ENCODE peak calls at places on chromosomes 7 and 10, in five cellular contexts. S is PC-9, P is Karpas-422, V is colonic mucosa, E is PC-3. T is an unnamed sample. For H3K4me1, the result is how much of the 10 kb centered on the place peaks cover.

GRCh38 chr10:84447701-84448400 is 119.5 kb downstream of the CCSER2 start:
- DNase-seq in S (no peak), P (no peak), V (no peak), E (no peak), T (no peak)

GRCh38 chr7:73560035-73560835 is 2.7 kb upstream of the BCL7B start:
- DNase-seq in S (peak), P (no peak), V (no peak), E (peak), T (peak)

GRCh38 chr10:74824184-74825032 is 2.0 kb upstream of the KAT6B start:
- DNase-seq in S (no peak), P (no peak), V (no peak), E (no peak), T (no peak)

GRCh38 chr7:127347567-127348246 is 44.8 kb downstream of the ZNF800 start:
- DNase-seq in S (no peak), P (peak), V (peak), E (peak), T (peak)

GRCh38 chr7:45103958-45104843 is 7.3 kb downstream of the TBRG4 start:
- DNase-seq in S (no peak), P (no peak), V (no peak), E (no peak), T (no peak)

GRCh38 chr7:108358553-108358952 is 97.7 kb downstream of the NRCAM start:
- DNase-seq in S (peak), P (no peak), V (no peak), E (peak), T (peak)

GRCh38 chr10:68406111-68406814 is 814 bp downstream of the RUFY2 start:
- DNase-seq in S (no peak), P (peak), V (peak), E (peak), T (peak)

GRCh38 chr10:33955676-33956075 is 621.2 kb upstream of the NRP1 start:
- DNase-seq in S (no peak), P (no peak), V (no peak), E (peak), T (peak)

GRCh38 chr10:114337510-114338462 is 66.5 kb downstream of the AFAP1L2 start:
- DNase-seq in S (no peak), P (no peak), V (no peak), E (no peak), T (peak)

GRCh38 chr7:80941206-80941758 is 22.4 kb upstream of the SEMA3C start:
- DNase-seq in S (peak), P (no peak), V (no peak), E (peak), T (peak)

GRCh38 chr7:29609162-29610030 is 45.8 kb downstream of the PRR15 start:
- DNase-seq in S (peak), P (peak), V (peak), E (peak), T (peak)

GRCh38 chr10:49758249-49758930 is 3.7 kb downstream of the OGDHL start:
- DNase-seq in S (no peak), P (no peak), V (no peak), E (no peak), T (no peak)

GRCh38 chr10:109962247-109962646 is 38.9 kb upstream of the XPNPEP1 start:
- DNase-seq in S (no peak), P (no peak), V (no peak), E (peak), T (no peak)

GRCh38 chr7:14233026-14233897 is 243.8 kb upstream of the ETV1 start:
- DNase-seq in S (peak), P (no peak), V (peak), E (peak), T (peak)

GRCh38 chr7:45919231-45919825 is 1.7 kb downstream of the IGFBP3 start:
- DNase-seq in S (no peak), P (no peak), V (no peak), E (no peak), T (no peak)

GRCh38 chr7:27453702-27454405 is 208.8 kb downstream of the HIBADH start:
- DNase-seq in S (no peak), P (no peak), V (no peak), E (no peak), T (peak)

GRCh38 chr7:84085147-84085546 is 109.4 kb downstream of the SEMA3A start:
- DNase-seq in S (no peak), P (no peak), V (no peak), E (peak), T (peak)

GRCh38 chr7:106462365-106462859 is 177.6 kb upstream of the NAMPT start:
- DNase-seq in S (peak), P (peak), V (no peak), E (peak), T (peak)

GRCh38 chr10:102434251-102434913 is 2.0 kb upstream of the CUEDC2 start:
- DNase-seq in S (no peak), P (no peak), V (no peak), E (no peak), T (peak)

GRCh38 chr7:11319491-11320274 is 346.0 kb downstream of the PHF14 start:
- DNase-seq in S (no peak), P (no peak), V (no peak), E (peak), T (no peak)

GRCh38 chr7:133850497-133851070 is 276.6 kb upstream of the LRGUK start:
- DNase-seq in S (peak), P (no peak), V (no peak), E (no peak), T (no peak)

GRCh38 chr10:133021963-133022783 is 65.6 kb upstream of the ADGRA1 start:
- DNase-seq in S (no peak), P (no peak), V (no peak), E (no peak), T (no peak)

GRCh38 chr10:21272585-21273399 is 252.7 kb downstream of the SKIDA1 start:
- DNase-seq in S (peak), P (no peak), V (no peak), E (peak), T (no peak)

GRCh38 chr10:14659626-14660196 is 115.0 kb downstream of the FAM107B start:
- DNase-seq in S (no peak), P (peak), V (no peak), E (no peak), T (no peak)

GRCh38 chr7:152661479-152661878 is 14.5 kb downstream of the XRCC2 start:
- DNase-seq in S (no peak), P (no peak), V (no peak), E (no peak), T (no peak)

GRCh38 chr10:51010977-51011376 is 63.3 kb upstream of the PRKG1 start:
- DNase-seq in S (no peak), P (peak), V (no peak), E (peak), T (peak)

GRCh38 chr10:85847085-85847484 is 519.5 kb downstream of the GRID1 start:
- DNase-seq in S (no peak), P (no peak), V (no peak), E (no peak), T (no peak)

GRCh38 chr7:36939816-36940215 is 215.5 kb upstream of the AOAH start:
- DNase-seq in S (no peak), P (no peak), V (no peak), E (no peak), T (no peak)

GRCh38 chr7:95476072-95476845 is 9.5 kb upstream of the ASB4 start:
- DNase-seq in S (no peak), P (no peak), V (no peak), E (no peak), T (peak)

GRCh38 chr7:137354361-137354760 is 10.8 kb upstream of the PTN start:
- DNase-seq in S (no peak), P (no peak), V (no peak), E (no peak), T (peak)

GRCh38 chr7:141701489-141702046 is 398 bp downstream of the DENND11 start:
- DNase-seq in S (no peak), P (peak), V (peak), E (peak), T (peak)

GRCh38 chr7:122305475-122306319 is 1.1 kb upstream of the FEZF1 start:
- DNase-seq in S (no peak), P (no peak), V (no peak), E (peak), T (no peak)

GRCh38 chr10:63505562-63505961 is 15.6 kb upstream of the REEP3 start:
- DNase-seq in S (no peak), P (no peak), V (no peak), E (no peak), T (no peak)

GRCh38 chr10:72009062-72009429 is 44.9 kb downstream of the CHST3 start:
- DNase-seq in S (no peak), P (no peak), V (no peak), E (no peak), T (no peak)

GRCh38 chr10:72002354-72003295 is 38.4 kb downstream of the CHST3 start:
- DNase-seq in S (no peak), P (no peak), V (no peak), E (no peak), T (no peak)

GRCh38 chr10:72008096-72008933 is 44.1 kb downstream of the CHST3 start:
- DNase-seq in S (no peak), P (no peak), V (no peak), E (no peak), T (no peak)

GRCh38 chr10:72007246-72007892 is 43.2 kb downstream of the CHST3 start:
- DNase-seq in S (peak), P (no peak), V (no peak), E (no peak), T (no peak)

GRCh38 chr10:72006026-72006425 is 41.8 kb downstream of the CHST3 start:
- DNase-seq in S (no peak), P (no peak), V (no peak), E (no peak), T (no peak)
- H3K4me1 ChIP-seq in S (under half), P (under half), V (under half), E (under half), T (under half)

DNA sequence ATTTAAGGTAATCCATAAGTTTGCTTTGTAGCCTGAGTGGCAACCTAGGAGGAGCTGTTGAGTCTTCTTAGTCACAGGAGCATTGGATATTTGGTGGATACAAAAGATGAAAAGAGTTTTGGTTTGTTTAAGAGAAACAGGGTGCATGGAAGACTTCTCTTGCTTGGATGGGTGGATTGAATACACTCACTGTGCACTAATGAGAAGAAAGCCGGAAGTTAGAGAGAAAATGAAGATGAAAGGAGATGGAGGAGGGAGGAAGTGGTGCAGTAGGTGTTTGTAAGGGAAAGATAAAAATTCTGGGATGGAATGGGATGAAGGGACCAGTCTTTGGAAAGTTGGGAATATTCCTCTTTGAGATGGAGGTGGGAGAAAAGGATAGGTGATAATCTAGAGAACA is 7.7 kb downstream of the MDFIC start:
- DNase-seq in S (no peak), P (no peak), V (no peak), E (no peak), T (no peak)
- H3K4me1 ChIP-seq in S (under half), P (under half), V (under half), E (under half), T (under half)

GRCh38 chr10:124648131-124648475 is 96.1 kb downstream of the FAM53B start:
- DNase-seq in S (no peak), P (no peak), V (no peak), E (no peak), T (no peak)
- H3K4me1 ChIP-seq in S (under half), P (under half), V (under half), E (under half), T (under half)

GRCh38 chr7:143733876-143734275 is 23.6 kb downstream of the CTAGE6 start:
- DNase-seq in S (peak), P (no peak), V (no peak), E (no peak), T (no peak)
- H3K4me1 ChIP-seq in S (under half), P (under half), V (under half), E (under half), T (under half)

DNA sequence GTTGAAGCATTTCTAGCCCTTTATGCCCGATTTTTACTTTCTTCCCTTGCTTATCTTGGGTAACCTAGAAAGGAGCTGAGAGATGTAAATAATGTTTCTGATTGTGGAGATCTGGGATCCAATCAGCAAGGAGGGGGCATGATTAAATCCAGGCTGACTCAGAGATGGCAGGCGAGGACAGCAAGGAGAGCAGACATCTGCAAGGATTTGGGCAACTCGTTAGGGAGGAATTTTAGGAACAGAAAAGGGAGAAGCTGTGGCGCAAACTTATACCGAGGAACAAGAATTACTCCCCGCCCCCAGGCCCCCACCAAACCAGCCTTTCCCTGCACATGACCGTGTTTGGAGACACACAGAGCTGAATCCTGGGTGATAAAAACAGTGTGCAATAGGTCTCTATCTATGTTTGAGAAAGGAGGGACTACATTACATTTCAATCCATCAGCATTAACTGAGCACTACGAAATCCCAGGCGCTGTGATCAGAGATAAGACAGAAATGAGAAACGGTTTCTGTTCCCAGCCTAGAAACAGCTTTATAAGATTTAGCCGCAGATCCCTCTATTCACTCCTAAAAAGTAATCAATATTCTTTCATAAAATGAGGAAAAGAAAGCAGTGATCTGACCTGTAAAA is 37.0 kb upstream of the RAPGEF5 start:
- DNase-seq in S (no peak), P (no peak), V (no peak), E (no peak), T (peak)
- H3K4me1 ChIP-seq in S (under half), P (under half), V (under half), E (under half), T (under half)

GRCh38 chr7:49768835-49769234 is 4.6 kb upstream of the VWC2 start:
- DNase-seq in S (no peak), P (no peak), V (no peak), E (no peak), T (no peak)
- H3K4me1 ChIP-seq in S (under half), P (under half), V (under half), E (under half), T (under half)

GRCh38 chr10:96842896-96843723 is 11.0 kb downstream of the LCOR start:
- DNase-seq in S (peak), P (no peak), V (no peak), E (peak), T (no peak)

GRCh38 chr10:96840841-96841518 is 8.9 kb downstream of the LCOR start:
- DNase-seq in S (peak), P (no peak), V (no peak), E (peak), T (peak)

GRCh38 chr10:96834121-96834520 is 2.0 kb downstream of the LCOR start:
- DNase-seq in S (peak), P (no peak), V (no peak), E (peak), T (peak)

GRCh38 chr10:96835826-96836365 is 3.8 kb downstream of the LCOR start:
- DNase-seq in S (no peak), P (no peak), V (no peak), E (no peak), T (no peak)

DNA sequence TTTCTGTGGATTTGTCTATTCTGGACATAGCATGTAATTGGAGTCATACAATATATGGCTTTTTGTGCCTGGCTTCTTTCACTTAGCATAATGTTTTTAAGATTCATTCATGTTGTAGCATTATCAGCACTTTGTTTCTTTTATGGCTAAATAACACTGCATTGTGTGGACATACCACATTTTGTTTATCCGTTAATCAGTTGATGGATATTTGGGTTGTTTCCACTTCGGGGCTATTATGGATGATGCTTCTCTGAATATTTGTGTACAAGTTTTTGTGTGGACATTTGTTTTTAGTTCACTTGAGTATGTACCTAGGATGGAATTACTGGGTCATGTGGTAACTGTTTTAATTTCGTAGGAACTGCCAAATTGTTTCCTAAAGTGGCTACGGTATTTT is 6.4 kb downstream of the LCOR start:
- DNase-seq in S (no peak), P (no peak), V (no peak), E (no peak), T (no peak)
- H3K4me1 ChIP-seq in S (half or more), P (under half), V (under half), E (half or more), T (under half)